ENCODE peak calls at places on chromosome 22, in nine cellular contexts. One of them, this sample, is unnamed.

GRCh38 chr22:27435839-27436581 is 365.5 kb downstream of the MN1 start:
- DNase-seq in dorsolateral prefrontal cortex: no peak
- DNase-seq in mesenchymal stem cell: peak; percentile 27
- DNase-seq in mammary epithelial cell: no peak
- DNase-seq in stimulated activated CD4-positive, alpha-beta T cell treated with anti-CD3 and anti-CD28 coated beads, Interleukin-1b, Interleukin-23, amount 100 ng/mL, for 48 hours: no peak
- DNase-seq in adipocyte: peak; percentile 57
- DNase-seq in activated CD4-positive, alpha-beta T cell treated with anti-CD3 and anti-CD28 coated beads for 24 hours: no peak
- DNase-seq in AG08396: peak; percentile 57
- DNase-seq in EH: peak; percentile 46
- DNase-seq in this sample: no peak

GRCh38 chr22:42883121-42883520 is 26.0 kb upstream of the ARFGAP3 start:
- DNase-seq in dorsolateral prefrontal cortex: no peak
- DNase-seq in mesenchymal stem cell: no peak
- DNase-seq in mammary epithelial cell: no peak
- DNase-seq in stimulated activated CD4-positive, alpha-beta T cell treated with anti-CD3 and anti-CD28 coated beads, Interleukin-1b, Interleukin-23, amount 100 ng/mL, for 48 hours: no peak
- DNase-seq in adipocyte: no peak
- DNase-seq in activated CD4-positive, alpha-beta T cell treated with anti-CD3 and anti-CD28 coated beads for 24 hours: no peak
- DNase-seq in AG08396: no peak
- DNase-seq in EH: no peak
- DNase-seq in this sample: no peak

GRCh38 chr22:30196141-30196866 is 50.3 kb downstream of the LIF start:
- DNase-seq in dorsolateral prefrontal cortex: no peak
- DNase-seq in mesenchymal stem cell: peak; percentile 99
- DNase-seq in mammary epithelial cell: peak; percentile 100
- DNase-seq in stimulated activated CD4-positive, alpha-beta T cell treated with anti-CD3 and anti-CD28 coated beads, Interleukin-1b, Interleukin-23, amount 100 ng/mL, for 48 hours: peak; percentile 71
- DNase-seq in adipocyte: peak; percentile 99
- DNase-seq in activated CD4-positive, alpha-beta T cell treated with anti-CD3 and anti-CD28 coated beads for 24 hours: peak; percentile 34
- DNase-seq in AG08396: peak; percentile 85
- DNase-seq in EH: peak; percentile 100
- DNase-seq in this sample: peak; percentile 93

GRCh38 chr22:19877626-19878339 is 23.1 kb upstream of the GNB1L start:
- DNase-seq in dorsolateral prefrontal cortex: peak; percentile 12
- DNase-seq in mesenchymal stem cell: peak; percentile 72
- DNase-seq in mammary epithelial cell: no peak
- DNase-seq in stimulated activated CD4-positive, alpha-beta T cell treated with anti-CD3 and anti-CD28 coated beads, Interleukin-1b, Interleukin-23, amount 100 ng/mL, for 48 hours: no peak
- DNase-seq in adipocyte: peak; percentile 90
- DNase-seq in activated CD4-positive, alpha-beta T cell treated with anti-CD3 and anti-CD28 coated beads for 24 hours: no peak
- DNase-seq in AG08396: no peak
- DNase-seq in EH: peak; percentile 79
- DNase-seq in this sample: no peak

GRCh38 chr22:36796629-36797175 is 20.1 kb downstream of the PVALB start:
- DNase-seq in dorsolateral prefrontal cortex: no peak
- DNase-seq in mesenchymal stem cell: no peak
- DNase-seq in mammary epithelial cell: no peak
- DNase-seq in stimulated activated CD4-positive, alpha-beta T cell treated with anti-CD3 and anti-CD28 coated beads, Interleukin-1b, Interleukin-23, amount 100 ng/mL, for 48 hours: no peak
- DNase-seq in adipocyte: no peak
- DNase-seq in activated CD4-positive, alpha-beta T cell treated with anti-CD3 and anti-CD28 coated beads for 24 hours: no peak
- DNase-seq in AG08396: no peak
- DNase-seq in EH: no peak
- DNase-seq in this sample: no peak

GRCh38 chr22:42289671-42290269 is 19.3 kb upstream of the TCF20 start:
- DNase-seq in dorsolateral prefrontal cortex: no peak
- DNase-seq in mesenchymal stem cell: no peak
- DNase-seq in mammary epithelial cell: no peak
- DNase-seq in stimulated activated CD4-positive, alpha-beta T cell treated with anti-CD3 and anti-CD28 coated beads, Interleukin-1b, Interleukin-23, amount 100 ng/mL, for 48 hours: no peak
- DNase-seq in adipocyte: no peak
- DNase-seq in activated CD4-positive, alpha-beta T cell treated with anti-CD3 and anti-CD28 coated beads for 24 hours: no peak
- DNase-seq in AG08396: no peak
- DNase-seq in EH: no peak
- DNase-seq in this sample: no peak

GRCh38 chr22:21984793-21985192 is 2.2 kb upstream of the TOP3B start:
- DNase-seq in dorsolateral prefrontal cortex: no peak
- DNase-seq in mesenchymal stem cell: peak; percentile 8
- DNase-seq in mammary epithelial cell: peak; percentile 35
- DNase-seq in stimulated activated CD4-positive, alpha-beta T cell treated with anti-CD3 and anti-CD28 coated beads, Interleukin-1b, Interleukin-23, amount 100 ng/mL, for 48 hours: no peak
- DNase-seq in adipocyte: peak; percentile 36
- DNase-seq in activated CD4-positive, alpha-beta T cell treated with anti-CD3 and anti-CD28 coated beads for 24 hours: no peak
- DNase-seq in AG08396: peak; percentile 54
- DNase-seq in EH: peak; percentile 28
- DNase-seq in this sample: no peak

GRCh38 chr22:23218867-23219251 is 38.5 kb downstream of the BCR start:
- DNase-seq in dorsolateral prefrontal cortex: no peak
- DNase-seq in mesenchymal stem cell: peak; percentile 83
- DNase-seq in mammary epithelial cell: no peak
- DNase-seq in stimulated activated CD4-positive, alpha-beta T cell treated with anti-CD3 and anti-CD28 coated beads, Interleukin-1b, Interleukin-23, amount 100 ng/mL, for 48 hours: no peak
- DNase-seq in adipocyte: peak; percentile 60
- DNase-seq in activated CD4-positive, alpha-beta T cell treated with anti-CD3 and anti-CD28 coated beads for 24 hours: no peak
- DNase-seq in AG08396: peak; percentile 66
- DNase-seq in EH: peak; percentile 74
- DNase-seq in this sample: peak; percentile 39

GRCh38 chr22:17969732-17970131 is 54.6 kb downstream of the MICAL3 start:
- DNase-seq in dorsolateral prefrontal cortex: no peak
- DNase-seq in mesenchymal stem cell: peak; percentile 95
- DNase-seq in mammary epithelial cell: peak; percentile 58
- DNase-seq in stimulated activated CD4-positive, alpha-beta T cell treated with anti-CD3 and anti-CD28 coated beads, Interleukin-1b, Interleukin-23, amount 100 ng/mL, for 48 hours: no peak
- DNase-seq in adipocyte: peak; percentile 90
- DNase-seq in activated CD4-positive, alpha-beta T cell treated with anti-CD3 and anti-CD28 coated beads for 24 hours: no peak
- DNase-seq in AG08396: peak; percentile 91
- DNase-seq in EH: peak; percentile 98
- DNase-seq in this sample: no peak

GRCh38 chr22:19361501-19362103 is 69.9 kb downstream of the HIRA start:
- DNase-seq in dorsolateral prefrontal cortex: no peak
- DNase-seq in mesenchymal stem cell: no peak
- DNase-seq in mammary epithelial cell: no peak
- DNase-seq in stimulated activated CD4-positive, alpha-beta T cell treated with anti-CD3 and anti-CD28 coated beads, Interleukin-1b, Interleukin-23, amount 100 ng/mL, for 48 hours: no peak
- DNase-seq in adipocyte: no peak
- DNase-seq in activated CD4-positive, alpha-beta T cell treated with anti-CD3 and anti-CD28 coated beads for 24 hours: no peak
- DNase-seq in AG08396: no peak
- DNase-seq in EH: no peak
- DNase-seq in this sample: no peak

GRCh38 chr22:43381693-43382092 is 30.1 kb upstream of the MPPED1 start:
- DNase-seq in dorsolateral prefrontal cortex: no peak
- DNase-seq in mesenchymal stem cell: peak; percentile 81
- DNase-seq in mammary epithelial cell: no peak
- DNase-seq in stimulated activated CD4-positive, alpha-beta T cell treated with anti-CD3 and anti-CD28 coated beads, Interleukin-1b, Interleukin-23, amount 100 ng/mL, for 48 hours: no peak
- DNase-seq in adipocyte: no peak
- DNase-seq in activated CD4-positive, alpha-beta T cell treated with anti-CD3 and anti-CD28 coated beads for 24 hours: no peak
- DNase-seq in AG08396: no peak
- DNase-seq in EH: no peak
- DNase-seq in this sample: peak; percentile 27